ENCODE peak calls at places on chromosomes 11 and 22, in ten cellular contexts. F is GM06990, U is prostate gland, T is brain microvascular endothelial cell, Q is astrocyte of the spinal cord, X is right atrium auricular region, L is GM23338, M is A549, N is transverse colon, S is pancreas. G is an unnamed sample.

GRCh38 chr22:22318723-22319465 is 74.3 kb downstream of the VPREB1 start:
- DNase-seq in U (no peak), F (no peak), L (no peak), Q (no peak), M (no peak), S (no peak), N (no peak), X (no peak), T (no peak), G (no peak)

GRCh38 chr11:112216591-112217105 is 9.6 kb upstream of the PTS start:
- DNase-seq in L (no peak), Q (peak), X (no peak), S (no peak), F (no peak), T (no peak), M (no peak), U (no peak), N (no peak), G (no peak)

GRCh38 chr11:132862918-132863317 is 669.4 kb downstream of the OPCML start:
- DNase-seq in T (no peak), N (no peak), X (no peak), Q (no peak), U (no peak), S (no peak), F (no peak), M (no peak), L (no peak), G (no peak)

GRCh38 chr22:43298062-43298801 is 44.9 kb downstream of the SCUBE1 start:
- DNase-seq in M (no peak), S (no peak), T (no peak), U (no peak), N (no peak), Q (no peak), L (no peak), X (no peak), F (no peak), G (no peak)

GRCh38 chr22:23522642-23523251 is 57.3 kb downstream of the IGLL1 start:
- DNase-seq in T (no peak), L (peak), S (no peak), X (no peak), N (no peak), M (no peak), U (no peak), F (no peak), Q (peak), G (no peak)

GRCh38 chr11:113514856-113515255 is 39.7 kb upstream of the DRD2 start:
- DNase-seq in L (no peak), F (no peak), M (no peak), X (no peak), U (no peak), Q (no peak), N (no peak), T (no peak), S (no peak), G (no peak)

GRCh38 chr11:86155210-86155844 is 86.4 kb upstream of the PICALM start:
- DNase-seq in F (no peak), X (no peak), S (no peak), U (no peak), T (no peak), L (no peak), M (no peak), Q (no peak), N (no peak), G (no peak)

GRCh38 chr22:33757041-33757440 is 163.2 kb downstream of the LARGE1 start:
- DNase-seq in X (no peak), T (no peak), Q (no peak), U (no peak), F (no peak), N (no peak), S (no peak), L (no peak), M (no peak), G (no peak)

GRCh38 chr11:2077061-2077802 is 62.0 kb downstream of the IGF2 start:
- DNase-seq in Q (peak), N (no peak), S (no peak), L (no peak), F (no peak), X (no peak), M (peak), U (no peak), T (peak), G (no peak)

GRCh38 chr22:32517921-32518320 is 43.3 kb downstream of the FBXO7 start:
- DNase-seq in N (no peak), X (no peak), M (no peak), Q (no peak), F (no peak), U (no peak), T (no peak), L (no peak), S (no peak), G (no peak)

GRCh38 chr11:125948278-125949051 is 2.6 kb downstream of the VSIG10L2 start:
- DNase-seq in X (peak), L (no peak), S (no peak), U (no peak), T (no peak), Q (no peak), N (no peak), M (no peak), F (no peak), G (no peak)

GRCh38 chr11:43582024-43582836 is 98.3 kb upstream of the HSD17B12 start:
- DNase-seq in F (no peak), L (peak), S (no peak), U (no peak), Q (no peak), T (no peak), N (no peak), M (no peak), X (no peak), G (no peak)

GRCh38 chr11:81476345-81476744 is 1257.3 kb downstream of the FAM181B start:
- DNase-seq in U (no peak), Q (no peak), S (no peak), X (no peak), L (no peak), T (no peak), M (no peak), N (no peak), F (no peak), G (no peak)

GRCh38 chr11:113296447-113297205 is 17.8 kb upstream of the TTC12 start:
- DNase-seq in T (no peak), F (no peak), Q (no peak), U (no peak), S (no peak), N (no peak), L (peak), X (no peak), M (no peak), G (no peak)

GRCh38 chr11:62961017-62961416 is 23.8 kb downstream of the SLC22A6 start:
- DNase-seq in S (no peak), T (no peak), M (no peak), X (no peak), U (no peak), L (no peak), N (no peak), Q (no peak), F (no peak), G (no peak)

GRCh38 chr11:83641511-83641910 is 355.3 kb upstream of the CCDC90B start:
- DNase-seq in T (no peak), N (no peak), F (no peak), S (no peak), U (no peak), Q (no peak), M (peak), X (peak), L (peak), G (no peak)

GRCh38 chr11:69744435-69744834 is 30.7 kb downstream of the FGF4 start:
- DNase-seq in N (no peak), M (peak), S (no peak), X (no peak), F (no peak), T (peak), L (peak), U (no peak), Q (peak), G (no peak)

GRCh38 chr11:116813781-116814471 is 9.2 kb downstream of the APOA4 start:
- DNase-seq in Q (no peak), M (no peak), U (no peak), N (no peak), F (no peak), S (no peak), L (no peak), X (no peak), T (no peak), G (no peak)

GRCh38 chr22:38873469-38874411 is 1.7 kb upstream of the CBX6 start:
- DNase-seq in X (peak), F (peak), S (no peak), T (no peak), N (no peak), Q (no peak), L (no peak), U (no peak), M (no peak), G (peak)

GRCh38 chr11:93902921-93903320 is 52.5 kb upstream of the VSTM5 start:
- DNase-seq in Q (no peak), N (no peak), X (no peak), L (no peak), F (no peak), M (no peak), S (no peak), T (no peak), U (no peak), G (no peak)

GRCh38 chr11:114283422-114283821 is 12.8 kb upstream of the NNMT start:
- DNase-seq in S (no peak), L (no peak), T (no peak), F (no peak), U (no peak), Q (no peak), X (no peak), N (no peak), M (no peak), G (no peak)

GRCh38 chr22:38401336-38402084 is 53.5 kb downstream of the KCNJ4 start:
- DNase-seq in U (no peak), N (no peak), Q (no peak), M (no peak), S (no peak), F (no peak), T (no peak), L (no peak), X (no peak), G (no peak)

GRCh38 chr11:74703211-74703610 is 28.0 kb downstream of the CHRDL2 start:
- DNase-seq in T (no peak), F (no peak), L (no peak), N (no peak), X (no peak), M (no peak), U (no peak), Q (no peak), S (no peak), G (no peak)

GRCh38 chr11:74697722-74698121 is 33.5 kb downstream of the CHRDL2 start:
- DNase-seq in U (no peak), N (no peak), L (no peak), M (no peak), S (no peak), Q (no peak), F (no peak), T (no peak), X (no peak), G (no peak)

GRCh38 chr11:74699615-74700396 is 31.4 kb downstream of the CHRDL2 start:
- DNase-seq in N (no peak), U (no peak), F (no peak), T (no peak), L (no peak), M (no peak), X (no peak), S (no peak), Q (no peak), G (no peak)

GRCh38 chr11:74702383-74703007 is 28.7 kb downstream of the CHRDL2 start:
- DNase-seq in M (peak), N (peak), T (peak), X (peak), S (peak), Q (peak), U (no peak), F (peak), L (peak), G (peak)

GRCh38 chr11:74701351-74701750 is 29.9 kb downstream of the CHRDL2 start:
- DNase-seq in Q (no peak), N (no peak), U (no peak), X (no peak), T (no peak), M (peak), S (no peak), L (peak), F (no peak), G (peak)
- TF ChIP-seq CTCF in Q (peak), N (no peak), U (no peak), X (no peak), T (peak), M (peak), S (no peak), L (peak), F (peak), G (peak)

GRCh38 chr11:121340010-121340580 is 47.5 kb downstream of the SC5D start:
- DNase-seq in X (no peak), L (no peak), U (no peak), M (no peak), S (no peak), Q (no peak), N (no peak), T (no peak), F (peak), G (peak)

GRCh38 chr11:121344824-121345223 is 52.3 kb downstream of the SC5D start:
- DNase-seq in F (no peak), N (no peak), S (no peak), L (no peak), T (no peak), U (no peak), Q (no peak), X (no peak), M (no peak), G (no peak)

GRCh38 chr11:121337740-121338272 is 45.2 kb downstream of the SC5D start:
- DNase-seq in F (no peak), L (no peak), N (no peak), Q (no peak), T (no peak), U (no peak), M (no peak), X (no peak), S (no peak), G (peak)

GRCh38 chr11:121338536-121338935 is 46.0 kb downstream of the SC5D start:
- DNase-seq in Q (no peak), F (no peak), S (no peak), U (no peak), N (no peak), T (no peak), M (no peak), X (no peak), L (no peak), G (no peak)

DNA sequence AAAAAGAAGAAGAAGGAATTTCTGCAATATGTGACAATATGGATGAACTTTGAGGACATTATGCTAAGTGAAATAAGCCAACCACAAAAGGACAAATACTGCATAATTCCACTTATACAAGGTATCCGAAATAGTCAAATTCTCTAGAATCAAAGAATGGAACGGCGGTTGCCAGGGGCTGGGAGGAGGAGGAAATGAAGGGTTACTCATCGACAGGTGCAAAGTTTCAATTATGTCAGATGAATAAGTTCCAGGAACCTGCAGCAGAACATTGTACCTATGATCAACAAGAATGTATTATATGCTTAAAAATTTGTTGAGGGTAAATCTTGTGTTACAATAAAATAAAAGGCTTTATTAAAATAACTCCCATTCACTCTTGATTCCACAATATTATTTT is 49.0 kb downstream of the SC5D start:
- DNase-seq in Q (no peak), X (no peak), T (no peak), N (peak), M (no peak), F (no peak), S (no peak), U (no peak), L (no peak), G (peak)
- H3K4me3 ChIP-seq in Q (no peak), X (no peak), T (no peak), N (no peak), M (no peak), F (no peak), S (no peak), U (no peak), L (no peak), G (no peak)

GRCh38 chr11:128691802-128692749 is 1.8 kb upstream of the FLI1 start:
- DNase-seq in M (no peak), T (no peak), U (no peak), F (no peak), N (no peak), Q (no peak), S (no peak), X (no peak), L (peak), G (no peak)
- TF ChIP-seq CTCF in M (no peak), T (peak), U (no peak), F (no peak), N (peak), Q (peak), S (no peak), X (no peak), L (peak), G (no peak)

DNA sequence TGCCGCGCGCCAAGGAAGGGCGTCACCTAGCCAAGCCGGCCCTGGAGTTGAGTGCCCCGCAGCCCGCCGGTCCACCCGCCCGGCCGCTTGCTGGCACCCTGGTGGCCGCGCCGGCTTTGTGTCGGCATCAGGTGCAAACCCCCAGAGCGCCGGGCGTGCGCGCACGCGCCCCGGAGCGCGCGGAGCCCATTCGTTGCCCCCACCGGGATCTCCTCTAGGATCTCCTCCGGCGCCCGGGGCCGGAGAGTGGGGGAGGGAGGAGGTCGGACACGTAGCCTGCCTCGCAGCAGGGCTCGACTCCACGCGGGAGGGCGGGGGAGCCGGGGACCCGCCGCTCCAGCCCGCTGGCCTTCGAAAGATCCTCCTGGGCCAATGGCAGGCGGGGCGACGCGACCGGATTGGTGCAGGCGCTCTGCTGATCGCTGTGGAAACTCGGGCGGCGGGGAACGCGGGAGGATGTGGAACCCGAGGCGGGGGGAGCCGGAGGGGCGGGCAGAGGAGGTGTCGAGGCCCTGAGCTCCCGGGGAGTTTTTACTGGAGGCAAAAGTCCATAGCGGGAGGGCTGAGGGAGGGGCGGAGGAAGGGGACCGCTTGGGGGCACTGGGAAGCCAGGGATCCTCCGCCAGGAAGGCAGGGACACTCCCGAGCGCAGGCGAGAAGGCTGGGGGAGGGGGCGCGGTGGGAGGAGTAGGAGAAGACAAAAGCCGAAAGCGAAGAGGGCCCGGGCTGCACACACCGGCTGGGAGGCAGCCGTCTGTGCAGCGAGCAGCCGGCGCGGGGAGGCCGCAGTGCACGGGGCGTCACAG is at the start of gene FADS2:
- DNase-seq in X (peak), N (peak), F (peak), M (peak), L (peak), T (peak), Q (peak), U (peak), S (peak), G (peak)
- H3K4me3 ChIP-seq in X (peak), N (peak), F (peak), M (peak), L (peak), T (peak), Q (peak), U (peak), S (peak), G (peak)

GRCh38 chr11:95089620-95090542 is at the start of gene ENDOD1:
- DNase-seq in S (peak), L (peak), X (peak), U (peak), M (peak), Q (peak), T (peak), N (peak), F (peak), G (peak)
- TF ChIP-seq CTCF in S (no peak), L (no peak), X (no peak), U (peak), M (no peak), Q (peak), T (peak), N (peak), F (peak), G (no peak)

DNA sequence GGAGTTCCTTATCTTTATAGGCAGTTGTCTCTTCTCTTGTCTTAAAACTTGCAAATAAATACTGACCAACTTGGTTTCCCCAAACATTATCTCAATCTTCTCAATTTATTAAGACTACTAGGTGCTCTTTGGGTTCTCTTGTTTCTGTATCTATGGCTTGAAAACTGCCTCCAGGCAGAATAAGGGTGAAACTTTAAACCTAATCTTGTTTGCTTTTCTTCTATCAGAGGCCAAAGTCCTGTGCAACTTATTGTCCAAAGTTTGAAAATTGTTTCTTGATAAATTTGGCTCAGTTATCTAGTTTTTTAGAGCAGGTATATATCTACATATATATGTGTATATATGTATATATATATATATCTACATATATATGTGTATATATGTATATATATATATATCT is 110.1 kb upstream of the ANO5 start:
- DNase-seq in M (no peak), L (no peak), F (no peak), Q (no peak), X (no peak), N (no peak), T (no peak), S (no peak), U (no peak), G (no peak)
- H3K4me3 ChIP-seq in M (no peak), L (no peak), F (no peak), Q (no peak), X (no peak), N (no peak), T (no peak), S (no peak), U (no peak), G (no peak)

GRCh38 chr22:29606320-29606719 is 2.9 kb downstream of the NF2 start:
- DNase-seq in T (no peak), F (no peak), N (no peak), X (no peak), L (peak), Q (no peak), S (no peak), M (no peak), U (no peak), G (no peak)

GRCh38 chr22:29607426-29607825 is 4.0 kb downstream of the NF2 start:
- DNase-seq in T (no peak), L (no peak), F (no peak), U (no peak), Q (no peak), S (no peak), M (no peak), X (no peak), N (no peak), G (no peak)

GRCh38 chr22:29609139-29609538 is 5.7 kb downstream of the NF2 start:
- DNase-seq in U (no peak), X (no peak), M (peak), L (peak), Q (no peak), F (no peak), N (no peak), T (no peak), S (no peak), G (no peak)

GRCh38 chr22:29603358-29604191 is at the start of gene NF2:
- DNase-seq in Q (peak), L (peak), S (peak), T (peak), M (peak), X (peak), U (peak), N (peak), F (peak), G (peak)

DNA sequence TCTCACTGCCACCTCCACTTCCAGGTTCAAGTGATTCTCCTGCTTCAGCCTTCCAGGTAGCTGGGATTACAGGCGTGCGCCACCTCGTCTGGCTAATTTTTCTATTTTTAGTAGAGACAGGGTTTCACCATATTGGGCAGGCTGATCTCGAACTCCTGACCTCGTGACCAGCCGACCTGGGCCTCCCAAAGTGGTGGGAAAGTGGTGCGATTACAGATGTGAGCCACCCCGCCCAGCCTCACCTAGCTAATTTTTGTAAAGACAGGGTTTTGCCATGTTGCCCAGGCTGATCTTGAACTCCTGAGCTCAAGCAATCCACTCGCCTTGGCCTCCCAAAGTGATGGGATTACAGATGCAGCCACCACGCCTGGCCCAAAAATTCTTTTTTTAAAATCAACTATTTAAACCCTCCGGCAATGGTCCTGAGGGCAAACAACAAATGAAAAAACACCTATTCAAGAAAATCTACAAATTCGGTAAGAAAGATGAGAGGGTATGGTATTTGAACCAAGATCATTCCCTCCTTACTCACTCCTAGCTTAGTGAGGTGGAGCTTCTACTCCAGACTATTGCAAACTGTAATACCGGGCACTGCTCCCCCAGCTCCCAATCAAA is 1.9 kb downstream of the NF2 start:
- DNase-seq in S (no peak), M (no peak), L (no peak), F (no peak), N (no peak), X (no peak), U (no peak), Q (no peak), T (no peak), G (no peak)
- TF ChIP-seq CTCF in S (no peak), M (no peak), L (no peak), F (no peak), N (no peak), X (no peak), U (no peak), Q (no peak), T (no peak), G (no peak)